ENCODE peak calls at places on chromosomes 4 and X, in six cellular contexts. S is A549, J is WTC11, K is H1, O is SK-N-SH, R is HepG2. H is an unnamed sample.

GRCh38 chr4:15327311-15328298 is 100.2 kb upstream of the C1QTNF7 start:
- DNase-seq in R (no peak), K (no peak), J (no peak), S (no peak), O (no peak), H (peak; percentile 94)

GRCh38 chr4:176123710-176124407 is 58.2 kb downstream of the WDR17 start:
- DNase-seq in R (peak; percentile 24), K (no peak), S (peak; percentile 18), O (peak; percentile 22), J (peak; percentile 36), H (no peak)

GRCh38 chr4:158801066-158801465 is 32.2 kb downstream of the FNIP2 start:
- DNase-seq in K (no peak), J (no peak), R (no peak), S (no peak), O (no peak), H (no peak)

GRCh38 chr4:150889306-150889705 is 125.8 kb downstream of the LRBA start:
- DNase-seq in K (no peak), O (no peak), R (no peak), J (no peak), S (no peak), H (no peak)

GRCh38 chr4:182881928-182882327 is 35.3 kb downstream of the DCTD start:
- DNase-seq in K (no peak), J (no peak), O (peak; percentile 85), R (no peak), S (no peak), H (no peak)

GRCh38 chr4:52299120-52299519 is 248.0 kb downstream of the SPATA18 start:
- DNase-seq in J (no peak), K (no peak), O (no peak), S (no peak), R (no peak), H (no peak)

GRCh38 chr4:6235901-6236625 is 33.6 kb upstream of the WFS1 start:
- DNase-seq in O (no peak), K (no peak), J (no peak), R (no peak), S (no peak), H (no peak)

GRCh38 chr4:80208606-80209005 is 11.3 kb downstream of the PRDM8 start:
- DNase-seq in O (no peak), S (no peak), J (no peak), K (no peak), R (no peak), H (peak; percentile 35)

GRCh38 chrX:39772057-39772832 is 325.5 kb downstream of the BCOR start:
- DNase-seq in J (peak; percentile 65), S (no peak), O (no peak), R (peak; percentile 81), K (no peak), H (peak; percentile 55)

GRCh38 chrX:51459125-51459524 is 37.3 kb downstream of the NUDT11 start:
- DNase-seq in R (peak; percentile 3), O (no peak), S (peak; percentile 48), J (peak; percentile 19), K (no peak), H (peak; percentile 13)

GRCh38 chrX:136496359-136496767 is 1.0 kb upstream of the HTATSF1 start:
- DNase-seq in O (no peak), S (no peak), K (no peak), R (peak; percentile 12), J (no peak), H (no peak)

GRCh38 chrX:74536142-74537010 is 78.0 kb downstream of the RLIM start:
- DNase-seq in R (no peak), O (peak; percentile 86), S (no peak), K (peak; percentile 71), J (peak; percentile 58), H (peak; percentile 83)

GRCh38 chr4:82905205-82905604 is 4.7 kb downstream of the THAP9 start:
- DNase-seq in K (no peak), O (no peak), S (no peak), J (no peak), R (no peak), H (peak; percentile 64)

GRCh38 chrX:54181196-54181953 is 1.7 kb downstream of the FAM120C start:
- DNase-seq in J (no peak), S (no peak), R (no peak), O (no peak), K (no peak), H (peak; percentile 41)

DNA sequence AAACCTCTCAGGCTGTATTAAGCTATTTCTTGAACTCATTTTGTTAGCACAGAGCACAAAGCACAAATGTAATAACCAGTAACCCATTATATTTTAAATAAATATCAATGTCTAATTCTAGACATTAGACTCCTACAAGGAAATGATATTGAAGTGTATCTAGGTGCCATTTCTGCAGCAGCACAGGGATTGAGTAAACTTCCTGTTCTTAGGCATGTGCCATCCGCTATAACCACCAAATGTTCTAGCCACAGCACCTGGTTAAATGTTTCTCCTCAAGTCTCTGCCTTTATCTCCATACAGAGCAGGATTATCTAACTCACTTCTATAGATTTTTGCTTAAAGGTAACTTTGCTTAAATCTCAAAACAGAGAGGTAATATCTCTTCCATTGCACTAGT is 51.4 kb downstream of the SGMS2 start:
- DNase-seq in K (no peak), J (no peak), S (no peak), R (no peak), O (no peak), H (no peak)
- TF ChIP-seq USF2 in K (no peak), J (no peak), S (no peak), R (no peak), O (no peak), H (no peak)

DNA sequence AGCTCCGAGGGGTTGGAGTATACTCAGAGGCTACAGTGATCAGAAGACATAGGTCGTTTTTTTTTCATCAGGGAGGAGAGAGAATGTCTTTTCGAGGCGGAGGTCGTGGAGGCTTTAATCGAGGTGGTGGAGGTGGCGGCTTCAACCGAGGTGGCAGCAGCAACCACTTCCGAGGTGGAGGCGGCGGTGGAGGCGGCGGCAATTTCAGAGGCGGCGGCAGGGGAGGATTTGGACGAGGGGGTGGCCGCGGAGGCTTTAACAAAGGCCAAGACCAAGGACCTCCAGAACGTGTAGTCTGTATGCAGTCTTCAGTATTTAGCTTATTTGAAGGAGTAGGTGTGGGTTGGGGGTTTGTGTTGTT is 500 bp downstream of the GAR1 start:
- DNase-seq in K (no peak), R (no peak), J (no peak), O (no peak), S (no peak), H (no peak)
- TF ChIP-seq USF2 in K (no peak), R (no peak), J (no peak), O (no peak), S (no peak), H (no peak)

GRCh38 chrX:55487143-55487542 is 2.5 kb downstream of the USP51 start:
- DNase-seq in S (no peak), K (no peak), J (no peak), O (no peak), R (no peak), H (no peak)

GRCh38 chrX:55488559-55489314 is 911 bp downstream of the USP51 start:
- DNase-seq in J (peak; percentile 53), R (no peak), S (peak; percentile 59), O (peak; percentile 83), K (peak; percentile 67), H (peak; percentile 8)

GRCh38 chrX:55488268-55488558 is 1.4 kb downstream of the USP51 start:
- DNase-seq in K (no peak), S (no peak), O (no peak), R (no peak), J (no peak), H (no peak)

GRCh38 chrX:55484948-55485347 is 4.7 kb downstream of the USP51 start:
- DNase-seq in S (no peak), O (no peak), R (no peak), J (no peak), K (no peak), H (no peak)

GRCh38 chrX:55486736-55487135 is 2.9 kb downstream of the USP51 start:
- DNase-seq in K (no peak), J (no peak), O (no peak), R (no peak), S (peak; percentile 4), H (no peak)
- TF ChIP-seq USF2 in K (no peak), J (no peak), O (no peak), R (no peak), S (no peak), H (no peak)

GRCh38 chrX:16796298-16796697 is 10.0 kb downstream of the TXLNG start:
- DNase-seq in S (no peak), J (no peak), R (no peak), K (no peak), O (no peak), H (no peak)

GRCh38 chrX:16797358-16797757 is 11.1 kb downstream of the TXLNG start:
- DNase-seq in K (no peak), R (no peak), S (no peak), O (no peak), J (no peak), H (peak; percentile 57)

DNA sequence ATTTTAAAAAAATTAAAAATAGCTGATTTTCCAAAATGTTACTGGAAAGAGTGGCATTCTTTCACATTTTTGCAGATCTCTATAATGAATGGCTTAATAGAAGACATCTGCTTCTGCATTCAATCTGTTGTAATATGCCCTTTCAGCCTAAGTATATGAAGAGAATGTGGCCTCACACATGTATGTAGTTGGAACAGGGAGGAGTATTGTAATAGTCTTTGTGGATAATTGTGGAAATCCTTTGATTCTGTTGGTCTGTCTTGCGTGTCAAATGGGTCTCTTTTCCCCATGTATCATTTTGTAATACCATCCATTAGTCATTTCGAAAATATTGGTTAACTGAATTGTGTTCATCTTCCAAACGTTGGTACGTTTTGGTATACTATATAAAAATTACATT is 11.6 kb downstream of the TXLNG start:
- DNase-seq in S (no peak), O (no peak), R (no peak), J (no peak), K (no peak), H (no peak)
- TF ChIP-seq USF2 in S (no peak), O (no peak), R (no peak), J (no peak), K (no peak), H (no peak)

GRCh38 chrX:123873956-123874355 is 14.1 kb downstream of the XIAP start:
- DNase-seq in J (no peak), R (no peak), O (no peak), K (no peak), S (no peak), H (no peak)

GRCh38 chrX:123876177-123876576 is 16.3 kb downstream of the XIAP start:
- DNase-seq in K (no peak), J (no peak), O (no peak), S (no peak), R (no peak), H (no peak)

GRCh38 chrX:123876844-123877243 is 17.0 kb downstream of the XIAP start:
- DNase-seq in S (no peak), K (no peak), R (no peak), O (no peak), J (no peak), H (no peak)

GRCh38 chrX:123869488-123869887 is 9.6 kb downstream of the XIAP start:
- DNase-seq in R (no peak), S (peak; percentile 15), K (no peak), O (no peak), J (no peak), H (peak; percentile 57)

GRCh38 chrX:123871309-123871708 is 11.5 kb downstream of the XIAP start:
- DNase-seq in K (no peak), J (no peak), R (no peak), O (no peak), S (no peak), H (no peak)
- TF ChIP-seq USF2 in K (no peak), J (no peak), R (no peak), O (no peak), S (no peak), H (no peak)